ENCODE peak calls at places on chromosomes 4 and X, in six cellular contexts. One of them, this sample, is unnamed.

GRCh38 chrX:153635788-153636668 is 11.0 kb upstream of the DUSP9 start:
- DNase-seq in bronchial epithelial cell: peak; percentile 28
- DNase-seq in psoas muscle: peak; percentile 28
- DNase-seq in EL: peak; percentile 30
- DNase-seq in Right ventricle myocardium superior: no peak
- DNase-seq in stimulated activated CD4-positive, alpha-beta T cell treated with anti-CD3 and anti-CD28 coated beads, Interleukin-15, amount 100 ng/mL, for 1 hour: no peak
- DNase-seq in this sample: peak; percentile 36

GRCh38 chrX:3697701-3698279 is 15.7 kb downstream of the PRKX start:
- DNase-seq in bronchial epithelial cell: peak; percentile 69
- DNase-seq in psoas muscle: no peak
- DNase-seq in EL: peak; percentile 20
- DNase-seq in Right ventricle myocardium superior: peak; percentile 46
- DNase-seq in stimulated activated CD4-positive, alpha-beta T cell treated with anti-CD3 and anti-CD28 coated beads, Interleukin-15, amount 100 ng/mL, for 1 hour: no peak
- DNase-seq in this sample: peak; percentile 45

GRCh38 chr4:188091-188490 is 63.8 kb downstream of the ZNF718 start:
- DNase-seq in bronchial epithelial cell: no peak
- DNase-seq in psoas muscle: no peak
- DNase-seq in EL: no peak
- DNase-seq in Right ventricle myocardium superior: no peak
- DNase-seq in stimulated activated CD4-positive, alpha-beta T cell treated with anti-CD3 and anti-CD28 coated beads, Interleukin-15, amount 100 ng/mL, for 1 hour: no peak
- DNase-seq in this sample: no peak

GRCh38 chr4:151673913-151674520 is 86.8 kb downstream of the GATB start:
- DNase-seq in bronchial epithelial cell: peak; percentile 10
- DNase-seq in psoas muscle: no peak
- DNase-seq in EL: no peak
- DNase-seq in Right ventricle myocardium superior: no peak
- DNase-seq in stimulated activated CD4-positive, alpha-beta T cell treated with anti-CD3 and anti-CD28 coated beads, Interleukin-15, amount 100 ng/mL, for 1 hour: no peak
- DNase-seq in this sample: no peak

GRCh38 chrX:11113731-11114130 is 2.6 kb downstream of the HCCS start:
- DNase-seq in bronchial epithelial cell: no peak
- DNase-seq in psoas muscle: no peak
- DNase-seq in EL: peak; percentile 57
- DNase-seq in Right ventricle myocardium superior: no peak
- DNase-seq in stimulated activated CD4-positive, alpha-beta T cell treated with anti-CD3 and anti-CD28 coated beads, Interleukin-15, amount 100 ng/mL, for 1 hour: no peak
- DNase-seq in this sample: no peak

GRCh38 chrX:96407043-96407442 is 277.6 kb upstream of the DIAPH2 start:
- DNase-seq in bronchial epithelial cell: peak; percentile 49
- DNase-seq in psoas muscle: peak; percentile 48
- DNase-seq in EL: peak; percentile 18
- DNase-seq in Right ventricle myocardium superior: peak; percentile 41
- DNase-seq in stimulated activated CD4-positive, alpha-beta T cell treated with anti-CD3 and anti-CD28 coated beads, Interleukin-15, amount 100 ng/mL, for 1 hour: no peak
- DNase-seq in this sample: no peak

GRCh38 chr4:123786955-123787354 is 390.4 kb downstream of the SPRY1 start:
- DNase-seq in bronchial epithelial cell: no peak
- DNase-seq in psoas muscle: peak; percentile 53
- DNase-seq in EL: no peak
- DNase-seq in Right ventricle myocardium superior: peak; percentile 60
- DNase-seq in stimulated activated CD4-positive, alpha-beta T cell treated with anti-CD3 and anti-CD28 coated beads, Interleukin-15, amount 100 ng/mL, for 1 hour: no peak
- DNase-seq in this sample: no peak

GRCh38 chr4:90546114-90546513 is 418.9 kb downstream of the CCSER1 start:
- DNase-seq in bronchial epithelial cell: peak; percentile 96
- DNase-seq in psoas muscle: no peak
- DNase-seq in EL: no peak
- DNase-seq in Right ventricle myocardium superior: no peak
- DNase-seq in stimulated activated CD4-positive, alpha-beta T cell treated with anti-CD3 and anti-CD28 coated beads, Interleukin-15, amount 100 ng/mL, for 1 hour: no peak
- DNase-seq in this sample: peak; percentile 17

GRCh38 chrX:49106930-49107329 is 16.6 kb downstream of the GPKOW start:
- DNase-seq in bronchial epithelial cell: peak; percentile 37
- DNase-seq in psoas muscle: peak; percentile 60
- DNase-seq in EL: peak; percentile 30
- DNase-seq in Right ventricle myocardium superior: peak; percentile 42
- DNase-seq in stimulated activated CD4-positive, alpha-beta T cell treated with anti-CD3 and anti-CD28 coated beads, Interleukin-15, amount 100 ng/mL, for 1 hour: no peak
- DNase-seq in this sample: peak; percentile 13

GRCh38 chrX:19852014-19853005 is 35.1 kb downstream of the SH3KBP1 start:
- DNase-seq in bronchial epithelial cell: no peak
- DNase-seq in psoas muscle: no peak
- DNase-seq in EL: peak; percentile 67
- DNase-seq in Right ventricle myocardium superior: no peak
- DNase-seq in stimulated activated CD4-positive, alpha-beta T cell treated with anti-CD3 and anti-CD28 coated beads, Interleukin-15, amount 100 ng/mL, for 1 hour: no peak
- DNase-seq in this sample: peak; percentile 51

GRCh38 chr4:113591982-113592381 is 169.6 kb downstream of the CAMK2D start:
- DNase-seq in bronchial epithelial cell: no peak
- DNase-seq in psoas muscle: no peak
- DNase-seq in EL: no peak
- DNase-seq in Right ventricle myocardium superior: no peak
- DNase-seq in stimulated activated CD4-positive, alpha-beta T cell treated with anti-CD3 and anti-CD28 coated beads, Interleukin-15, amount 100 ng/mL, for 1 hour: no peak
- DNase-seq in this sample: no peak

GRCh38 chrX:1391707-1392375 is at the start of gene SLC25A6:
- DNase-seq in bronchial epithelial cell: peak; percentile 88
- DNase-seq in psoas muscle: peak; percentile 100
- DNase-seq in EL: peak; percentile 97
- DNase-seq in Right ventricle myocardium superior: peak; percentile 99
- DNase-seq in stimulated activated CD4-positive, alpha-beta T cell treated with anti-CD3 and anti-CD28 coated beads, Interleukin-15, amount 100 ng/mL, for 1 hour: peak; percentile 99
- DNase-seq in this sample: peak; percentile 95

GRCh38 chr4:119204898-119205297 is 7.6 kb upstream of the USP53 start:
- DNase-seq in bronchial epithelial cell: no peak
- DNase-seq in psoas muscle: no peak
- DNase-seq in EL: no peak
- DNase-seq in Right ventricle myocardium superior: no peak
- DNase-seq in stimulated activated CD4-positive, alpha-beta T cell treated with anti-CD3 and anti-CD28 coated beads, Interleukin-15, amount 100 ng/mL, for 1 hour: no peak
- DNase-seq in this sample: no peak

GRCh38 chr4:110055014-110055768 is 142.5 kb downstream of the EGF start:
- DNase-seq in bronchial epithelial cell: peak; percentile 15
- DNase-seq in psoas muscle: no peak
- DNase-seq in EL: peak; percentile 5
- DNase-seq in Right ventricle myocardium superior: no peak
- DNase-seq in stimulated activated CD4-positive, alpha-beta T cell treated with anti-CD3 and anti-CD28 coated beads, Interleukin-15, amount 100 ng/mL, for 1 hour: no peak
- DNase-seq in this sample: peak; percentile 82

GRCh38 chrX:145506225-145506624 is 258.9 kb downstream of the SPANXN1 start:
- DNase-seq in bronchial epithelial cell: peak; percentile 0
- DNase-seq in psoas muscle: no peak
- DNase-seq in EL: no peak
- DNase-seq in Right ventricle myocardium superior: no peak
- DNase-seq in stimulated activated CD4-positive, alpha-beta T cell treated with anti-CD3 and anti-CD28 coated beads, Interleukin-15, amount 100 ng/mL, for 1 hour: no peak
- DNase-seq in this sample: no peak